ENCODE peak calls at places on chromosomes 12 and 14, in six cellular contexts. One of them, this sample, is unnamed.
A peak's percentile ranks its signal among the peaks of the same experiment; 100 is the strongest.

GRCh38 chr12:107967170-107967569 is 161.9 kb upstream of the WSCD2 start:
- DNase-seq in RPMI8226: peak; percentile 5
- DNase-seq in GM19239: no peak
- DNase-seq in T-cell: no peak
- DNase-seq in HEK293T: no peak
- DNase-seq in stomach: no peak
- DNase-seq in this sample: no peak

GRCh38 chr14:20688167-20688839 is at the start of gene ANG:
- DNase-seq in GM19239: no peak
- DNase-seq in T-cell: no peak
- DNase-seq in RPMI8226: no peak
- DNase-seq in stomach: no peak
- DNase-seq in HEK293T: no peak
- DNase-seq in this sample: no peak

GRCh38 chr12:56230449-56231183 is 765 bp downstream of the SLC39A5 start:
- DNase-seq in HEK293T: no peak
- DNase-seq in GM19239: no peak
- DNase-seq in T-cell: no peak
- DNase-seq in stomach: no peak
- DNase-seq in RPMI8226: no peak
- DNase-seq in this sample: no peak

GRCh38 chr14:73833530-73834257 is 17.9 kb upstream of the PTGR2 start:
- DNase-seq in stomach: no peak
- DNase-seq in T-cell: no peak
- DNase-seq in HEK293T: no peak
- DNase-seq in GM19239: no peak
- DNase-seq in RPMI8226: no peak
- DNase-seq in this sample: peak; percentile 45

GRCh38 chr14:59511916-59512530 is 27.7 kb downstream of the JKAMP start:
- DNase-seq in HEK293T: peak; percentile 68
- DNase-seq in stomach: no peak
- DNase-seq in T-cell: no peak
- DNase-seq in RPMI8226: no peak
- DNase-seq in GM19239: no peak
- DNase-seq in this sample: peak; percentile 88

GRCh38 chr14:74913986-74914573 is 9.0 kb downstream of the RPS6KL1 start:
- DNase-seq in stomach: peak; percentile 65
- DNase-seq in T-cell: no peak
- DNase-seq in GM19239: no peak
- DNase-seq in RPMI8226: peak; percentile 16
- DNase-seq in HEK293T: peak; percentile 70
- DNase-seq in this sample: no peak

GRCh38 chr12:21324551-21324950 is 10.2 kb downstream of the SLCO1A2 start:
- DNase-seq in RPMI8226: no peak
- DNase-seq in GM19239: no peak
- DNase-seq in HEK293T: no peak
- DNase-seq in T-cell: no peak
- DNase-seq in stomach: no peak
- DNase-seq in this sample: no peak

GRCh38 chr12:72444125-72444524 is 172.0 kb downstream of the TRHDE start:
- DNase-seq in stomach: no peak
- DNase-seq in HEK293T: no peak
- DNase-seq in T-cell: no peak
- DNase-seq in GM19239: no peak
- DNase-seq in RPMI8226: no peak
- DNase-seq in this sample: no peak

GRCh38 chr14:30284808-30285207 is 274.1 kb upstream of the G2E3 start:
- DNase-seq in RPMI8226: no peak
- DNase-seq in T-cell: no peak
- DNase-seq in stomach: no peak
- DNase-seq in GM19239: no peak
- DNase-seq in HEK293T: no peak
- DNase-seq in this sample: no peak